ENCODE peak calls at places on chromosomes 13 and 19, in eight cellular contexts. T is RWPE1, E is left ventricle myocardium inferior, J is neural crest cell, N is SK-N-SH, Z is fibroblast of the aortic adventitia, F is AG04449, M is psoas muscle. A is an unnamed sample.

GRCh38 chr13:82688400-82688999 is 1193.8 kb downstream of the SLITRK1 start:
- DNase-seq in J (no peak), M (no peak), E (no peak), F (no peak), Z (peak; percentile 43), N (no peak), T (no peak), A (no peak)

GRCh38 chr13:111326621-111326965 is 6.2 kb downstream of the TEX29 start:
- DNase-seq in T (no peak), E (no peak), N (no peak), Z (no peak), F (no peak), J (no peak), M (no peak), A (no peak)

GRCh38 chr19:35349614-35350521 is 2.2 kb downstream of the FFAR1 start:
- DNase-seq in N (no peak), Z (no peak), F (no peak), T (no peak), J (no peak), E (no peak), M (no peak), A (no peak)

GRCh38 chr19:6417713-6418561 is 6.7 kb downstream of the KHSRP start:
- DNase-seq in M (no peak), Z (no peak), E (no peak), F (no peak), N (peak; percentile 84), T (no peak), J (no peak), A (no peak)

GRCh38 chr19:28483197-28483596 is 729.8 kb downstream of the UQCRFS1 start:
- DNase-seq in T (no peak), F (no peak), J (no peak), Z (no peak), N (no peak), E (no peak), M (no peak), A (no peak)

GRCh38 chr19:38849746-38850230 is at the start of gene HNRNPL:
- DNase-seq in F (no peak), E (no peak), Z (no peak), N (peak; percentile 96), T (peak; percentile 99), J (peak; percentile 99), M (peak; percentile 99), A (peak; percentile 99)

GRCh38 chr13:92967923-92968322 is 258.7 kb upstream of the GPC6 start:
- DNase-seq in J (no peak), M (no peak), F (no peak), T (no peak), Z (peak; percentile 47), N (no peak), E (no peak), A (no peak)

GRCh38 chr19:45152504-45153338 is 8.1 kb downstream of the NKPD1 start:
- DNase-seq in J (no peak), F (no peak), E (peak; percentile 49), Z (peak; percentile 40), M (peak; percentile 45), T (no peak), N (peak; percentile 80), A (peak; percentile 36)

GRCh38 chr13:62767473-62767872 is 1351.8 kb upstream of the PCDH20 start:
- DNase-seq in N (no peak), M (no peak), T (no peak), F (no peak), Z (no peak), E (no peak), J (no peak), A (no peak)

GRCh38 chr19:49017666-49018351 is 918 bp upstream of the LHB start:
- DNase-seq in J (peak; percentile 49), N (peak; percentile 89), F (no peak), E (peak; percentile 36), M (peak; percentile 62), T (no peak), Z (peak; percentile 30), A (peak; percentile 70)

GRCh38 chr19:54803410-54803809 is at the start of gene KIR2DL4:
- DNase-seq in F (no peak), N (no peak), J (no peak), T (no peak), M (no peak), Z (no peak), E (no peak), A (no peak)

GRCh38 chr13:74133657-74134201 is 475 bp downstream of the KLF12 start:
- DNase-seq in Z (peak; percentile 95), J (peak; percentile 68), N (peak; percentile 85), T (peak; percentile 60), F (peak; percentile 78), M (peak; percentile 81), E (peak; percentile 88), A (peak; percentile 79)

GRCh38 chr13:83995930-83996329 is 113.7 kb upstream of the SLITRK1 start:
- DNase-seq in F (no peak), J (no peak), T (no peak), E (no peak), Z (no peak), N (no peak), M (no peak), A (no peak)

GRCh38 chr19:39223703-39224279 is 19.7 kb upstream of the SYCN start:
- DNase-seq in J (no peak), M (no peak), Z (peak; percentile 20), E (no peak), F (no peak), T (peak; percentile 45), N (no peak), A (no peak)

GRCh38 chr19:48203227-48203793 is 32.8 kb downstream of the ZSWIM9 start:
- DNase-seq in N (no peak), F (no peak), Z (no peak), T (no peak), E (no peak), M (no peak), J (no peak), A (no peak)

GRCh38 chr19:57280913-57281425 is 684 bp downstream of the ZNF460 start:
- DNase-seq in T (peak; percentile 13), F (no peak), J (no peak), M (no peak), E (no peak), N (peak; percentile 14), Z (peak; percentile 15), A (no peak)

GRCh38 chr13:44064376-44064775 is 184.7 kb downstream of the LACC1 start:
- DNase-seq in T (no peak), Z (no peak), N (no peak), E (no peak), F (no peak), J (no peak), M (no peak), A (no peak)

GRCh38 chr13:44068737-44069136 is 189.0 kb downstream of the LACC1 start:
- DNase-seq in F (no peak), E (no peak), Z (peak; percentile 39), J (no peak), M (no peak), N (no peak), T (peak; percentile 68), A (no peak)

GRCh38 chr13:44072536-44072935 is 192.8 kb downstream of the LACC1 start:
- DNase-seq in M (no peak), T (no peak), E (no peak), J (no peak), F (no peak), Z (no peak), N (no peak), A (no peak)

GRCh38 chr13:44063881-44064280 is 184.2 kb downstream of the LACC1 start:
- DNase-seq in N (no peak), M (no peak), Z (no peak), T (no peak), E (no peak), J (no peak), F (no peak), A (no peak)

DNA sequence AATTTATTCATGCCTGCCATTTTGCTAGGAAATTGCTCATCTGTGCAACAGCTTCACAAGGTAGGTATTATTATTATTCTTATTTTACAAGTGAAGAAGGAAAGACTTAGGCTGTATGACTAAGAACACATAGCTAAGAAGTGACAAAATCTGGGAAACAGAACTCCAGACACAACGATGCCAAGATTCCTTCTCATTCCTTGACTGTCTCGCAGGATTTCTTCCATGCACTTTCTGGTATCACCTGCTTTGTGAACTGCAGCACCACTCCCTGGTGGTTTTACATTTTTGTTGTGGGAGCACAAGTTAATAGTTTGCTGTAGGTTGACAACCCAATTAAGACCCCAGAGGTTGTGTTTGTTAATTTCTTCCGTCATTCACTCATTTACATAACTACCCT is 188.5 kb downstream of the LACC1 start:
- DNase-seq in J (no peak), M (no peak), F (no peak), Z (peak; percentile 64), T (no peak), N (no peak), E (no peak), A (no peak)
- TF ChIP-seq CTCF in J (no peak), M (no peak), F (no peak), Z (no peak), T (no peak), N (no peak), E (no peak), A (no peak)

DNA sequence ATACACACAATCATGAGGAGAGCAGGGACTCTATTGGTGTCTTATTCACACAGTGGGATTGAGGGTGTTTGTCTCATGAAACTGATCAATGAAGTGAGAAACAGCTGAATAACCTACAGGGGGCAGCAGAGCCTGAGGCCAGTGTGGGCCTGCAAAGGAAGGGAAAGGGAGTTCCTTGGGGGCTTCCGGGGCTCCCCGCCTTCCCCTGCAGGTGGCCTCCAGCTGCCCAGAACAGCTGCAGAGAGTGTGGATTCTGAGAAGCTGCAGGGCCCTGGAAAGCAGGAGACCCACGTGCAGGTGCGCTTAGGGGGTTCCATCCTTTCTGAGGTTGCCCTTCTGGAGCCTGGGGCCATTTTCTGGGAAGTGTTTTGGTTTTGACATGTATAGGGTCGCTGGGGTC is 20.1 kb downstream of the ZNF763 start:
- DNase-seq in E (no peak), Z (no peak), T (no peak), N (peak; percentile 27), J (peak; percentile 20), M (no peak), F (no peak), A (no peak)
- TF ChIP-seq CTCF in E (peak; percentile 19), Z (no peak), T (no peak), N (no peak), J (peak; percentile 41), M (no peak), F (no peak), A (no peak)

DNA sequence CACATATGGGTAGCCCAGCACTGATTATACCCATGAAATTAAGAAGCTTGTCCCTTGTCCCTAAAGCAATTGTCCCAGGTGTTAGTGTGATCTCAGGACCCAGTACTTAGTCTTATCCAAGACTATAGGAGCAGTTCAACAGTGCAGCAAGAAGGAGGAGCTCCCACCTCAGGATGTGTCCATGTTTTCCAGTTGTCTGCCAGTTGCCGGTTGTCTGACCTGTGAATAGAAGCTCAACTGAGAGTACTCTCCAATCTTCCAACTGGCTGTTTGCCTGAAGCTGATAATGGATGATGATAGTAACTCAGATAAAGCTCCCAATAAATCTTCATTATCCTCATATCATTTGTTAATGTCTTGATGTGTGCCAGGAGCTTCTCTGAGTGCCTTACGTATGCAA is 107.2 kb upstream of the HTR2A start:
- DNase-seq in F (no peak), Z (peak; percentile 49), T (no peak), N (no peak), M (no peak), J (no peak), E (no peak), A (no peak)
- TF ChIP-seq CTCF in F (peak; percentile 25), Z (peak; percentile 11), T (no peak), N (peak; percentile 16), M (no peak), J (no peak), E (no peak), A (no peak)

DNA sequence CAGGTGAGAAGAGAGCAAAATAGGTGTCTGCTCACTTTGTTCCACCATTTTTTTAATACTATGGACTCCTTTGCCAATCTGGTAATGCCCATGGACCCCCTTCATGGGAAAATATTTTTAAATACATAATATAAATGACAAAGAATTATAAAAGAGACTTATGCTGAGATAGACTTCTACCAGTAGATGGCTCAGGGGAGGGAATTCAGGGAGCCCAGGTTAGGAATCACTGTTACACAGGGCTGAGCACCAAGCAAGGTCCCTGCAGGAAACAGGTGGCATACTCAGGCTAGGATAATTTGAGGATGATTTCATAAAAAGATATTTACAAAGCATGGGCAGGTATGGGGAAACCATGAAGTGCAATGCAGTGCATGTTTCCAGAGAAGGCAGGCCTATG is 525.9 kb downstream of the FGF9 start:
- DNase-seq in E (no peak), M (no peak), J (no peak), N (no peak), T (no peak), Z (no peak), F (no peak), A (no peak)
- TF ChIP-seq CTCF in E (no peak), M (no peak), J (no peak), N (no peak), T (no peak), Z (no peak), F (no peak), A (no peak)